ENCODE peak calls at places on chromosomes 11 and 22, in four cellular contexts. R is HepG2, F is HCT116, X is K562. U is an unnamed sample.
A peak's percentile ranks its signal among the peaks of the same experiment; 100 is the strongest.

GRCh38 chr11:15006139-15006759 is 34.1 kb upstream of the CALCA start:
- DNase-seq in X (peak; percentile 59), F (peak; percentile 47), R (peak; percentile 46), U (peak; percentile 3)

GRCh38 chr11:70048279-70049024 is 29.7 kb upstream of the ANO1 start:
- DNase-seq in R (no peak), F (peak; percentile 55), X (peak; percentile 19), U (peak; percentile 67)

GRCh38 chr11:31968774-31969433 is 122.0 kb upstream of the RCN1 start:
- DNase-seq in X (no peak), F (no peak), R (no peak), U (peak; percentile 62)

GRCh38 chr11:76236092-76237026 is 30.1 kb upstream of the WNT11 start:
- DNase-seq in F (peak; percentile 16), R (no peak), X (peak; percentile 79), U (peak; percentile 84)

GRCh38 chr11:10413268-10413667 is 41.8 kb upstream of the AMPD3 start:
- DNase-seq in X (peak; percentile 61), F (peak; percentile 28), R (peak; percentile 28), U (no peak)

GRCh38 chr22:48708558-48709245 is 1119.0 kb downstream of the BRD1 start:
- DNase-seq in R (no peak), F (no peak), X (no peak), U (no peak)

GRCh38 chr22:20268350-20269012 is 363 bp upstream of the RTN4R start:
- DNase-seq in X (peak; percentile 94), F (peak; percentile 8), R (peak; percentile 8), U (peak; percentile 90)

GRCh38 chr11:119645018-119645417 is 84.0 kb downstream of the NECTIN1 start:
- DNase-seq in F (no peak), R (no peak), X (no peak), U (no peak)

GRCh38 chr22:44063462-44064371 is 39.6 kb downstream of the PARVB start:
- DNase-seq in X (no peak), R (no peak), F (no peak), U (no peak)

GRCh38 chr11:83836883-83837654 is 550.9 kb upstream of the CCDC90B start:
- DNase-seq in R (peak; percentile 65), F (peak; percentile 24), X (peak; percentile 54), U (peak; percentile 69)

GRCh38 chr11:35332524-35332923 is 86.8 kb downstream of the SLC1A2 start:
- DNase-seq in R (no peak), F (no peak), X (no peak), U (no peak)

GRCh38 chr11:59692915-59693314 is 20.7 kb downstream of the OR10V1 start:
- DNase-seq in R (no peak), X (no peak), F (no peak), U (no peak)

GRCh38 chr11:17703951-17704350 is 15.4 kb upstream of the MYOD1 start:
- DNase-seq in X (peak; percentile 52), F (peak; percentile 69), R (no peak), U (no peak)

GRCh38 chr11:68840661-68841653 is 759 bp downstream of the CPT1A start:
- DNase-seq in R (no peak), F (no peak), X (peak; percentile 54), U (peak; percentile 79)

GRCh38 chr11:25734592-25735211 is 597.2 kb upstream of the ANO3 start:
- DNase-seq in R (peak; percentile 8), F (no peak), X (no peak), U (peak; percentile 12)

GRCh38 chr22:42280836-42281235 is 10.4 kb upstream of the TCF20 start:
- DNase-seq in R (no peak), X (no peak), F (no peak), U (no peak)

GRCh38 chr11:66543263-66544107 is 2.4 kb downstream of the ZDHHC24 start:
- DNase-seq in X (no peak), R (no peak), F (no peak), U (peak; percentile 82)

GRCh38 chr22:49784987-49785614 is 42.6 kb downstream of the BRD1 start:
- DNase-seq in X (no peak), R (no peak), F (no peak), U (no peak)

GRCh38 chr22:25900880-25901279 is 158.9 kb downstream of the MYO18B start:
- DNase-seq in F (no peak), R (no peak), X (peak; percentile 14), U (no peak)

GRCh38 chr11:2711161-2711560 is 11.4 kb upstream of the KCNQ1OT1 start:
- DNase-seq in X (no peak), R (no peak), F (no peak), U (no peak)

GRCh38 chr11:63552921-63553320 is 10.3 kb downstream of the PLAAT2 start:
- DNase-seq in X (no peak), F (no peak), R (no peak), U (no peak)

GRCh38 chr11:130980463-130980862 is 64.2 kb upstream of the SNX19 start:
- DNase-seq in F (no peak), X (no peak), R (no peak), U (no peak)

GRCh38 chr11:122668562-122669090 is 13.1 kb downstream of the UBASH3B start:
- DNase-seq in X (no peak), R (no peak), F (peak; percentile 34), U (no peak)

GRCh38 chr11:68743539-68743938 is 7.8 kb downstream of the TESMIN start:
- DNase-seq in F (no peak), R (no peak), X (no peak), U (no peak)

GRCh38 chr11:117612111-117612510 is 184.9 kb downstream of the DSCAML1 start:
- DNase-seq in X (no peak), F (no peak), R (no peak), U (no peak)

GRCh38 chr22:24994070-24994763 is 41.7 kb downstream of the KIAA1671 start:
- DNase-seq in R (no peak), F (peak; percentile 73), X (no peak), U (no peak)

GRCh38 chr11:42234381-42235035 is 775.1 kb upstream of the LRRC4C start:
- DNase-seq in F (no peak), R (no peak), X (no peak), U (no peak)

GRCh38 chr11:126647735-126648134 is 292.2 kb downstream of the ST3GAL4 start:
- DNase-seq in R (no peak), X (no peak), F (peak; percentile 2), U (no peak)

GRCh38 chr11:70944636-70945035 is 307.7 kb downstream of the SHANK2 start:
- DNase-seq in R (no peak), X (no peak), F (no peak), U (no peak)

GRCh38 chr11:3796796-3797328 is 492 bp downstream of the NUP98 start:
- DNase-seq in X (no peak), R (peak; percentile 27), F (no peak), U (no peak)
- TF ChIP-seq ELF1 in X (no peak), R (no peak), F (no peak), U (no peak)

DNA sequence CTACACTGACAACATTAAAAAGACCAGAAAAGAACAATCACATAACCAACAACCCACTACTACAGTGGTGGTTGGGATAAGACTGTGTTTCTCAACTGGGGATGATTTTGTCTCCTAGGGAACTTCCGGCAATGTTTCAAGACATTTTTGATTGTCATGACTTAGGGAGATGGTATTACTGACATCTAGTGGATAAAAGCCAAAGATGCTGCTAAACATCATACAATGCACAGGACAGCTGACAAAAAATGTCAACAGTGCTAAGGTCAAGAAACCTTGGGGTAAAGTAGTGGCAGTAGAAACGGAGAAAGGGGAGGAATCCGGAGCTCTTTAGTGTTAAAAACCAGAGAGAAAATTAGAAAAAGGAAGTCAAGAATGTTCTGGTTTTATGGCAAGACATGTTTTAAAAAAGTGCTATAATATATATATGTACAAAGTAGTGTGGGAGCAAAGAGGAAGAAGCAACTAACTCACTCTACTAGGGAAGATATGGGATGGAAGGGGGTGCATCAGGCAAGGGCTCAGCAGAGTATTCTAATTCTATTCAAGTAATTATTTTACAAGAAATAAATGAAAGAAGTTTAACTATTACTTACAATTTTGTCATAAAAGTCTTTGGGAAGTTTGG is 37.2 kb downstream of the CKAP5 start:
- DNase-seq in R (peak; percentile 25), X (peak; percentile 35), F (peak; percentile 13), U (peak; percentile 10)
- TF ChIP-seq ELF1 in R (no peak), X (no peak), F (no peak), U (no peak)

GRCh38 chr22:36351921-36352774 is 35.6 kb downstream of the MYH9 start:
- DNase-seq in R (peak; percentile 91), X (no peak), F (no peak), U (no peak)
- TF ChIP-seq ELF1 in R (peak; percentile 48), X (no peak), F (no peak), U (no peak)

GRCh38 chr22:17085277-17086091 is 684 bp downstream of the IL17RA start:
- DNase-seq in F (no peak), X (peak; percentile 28), R (no peak), U (no peak)
- TF ChIP-seq ELF1 in F (no peak), X (no peak), R (no peak), U (no peak)

DNA sequence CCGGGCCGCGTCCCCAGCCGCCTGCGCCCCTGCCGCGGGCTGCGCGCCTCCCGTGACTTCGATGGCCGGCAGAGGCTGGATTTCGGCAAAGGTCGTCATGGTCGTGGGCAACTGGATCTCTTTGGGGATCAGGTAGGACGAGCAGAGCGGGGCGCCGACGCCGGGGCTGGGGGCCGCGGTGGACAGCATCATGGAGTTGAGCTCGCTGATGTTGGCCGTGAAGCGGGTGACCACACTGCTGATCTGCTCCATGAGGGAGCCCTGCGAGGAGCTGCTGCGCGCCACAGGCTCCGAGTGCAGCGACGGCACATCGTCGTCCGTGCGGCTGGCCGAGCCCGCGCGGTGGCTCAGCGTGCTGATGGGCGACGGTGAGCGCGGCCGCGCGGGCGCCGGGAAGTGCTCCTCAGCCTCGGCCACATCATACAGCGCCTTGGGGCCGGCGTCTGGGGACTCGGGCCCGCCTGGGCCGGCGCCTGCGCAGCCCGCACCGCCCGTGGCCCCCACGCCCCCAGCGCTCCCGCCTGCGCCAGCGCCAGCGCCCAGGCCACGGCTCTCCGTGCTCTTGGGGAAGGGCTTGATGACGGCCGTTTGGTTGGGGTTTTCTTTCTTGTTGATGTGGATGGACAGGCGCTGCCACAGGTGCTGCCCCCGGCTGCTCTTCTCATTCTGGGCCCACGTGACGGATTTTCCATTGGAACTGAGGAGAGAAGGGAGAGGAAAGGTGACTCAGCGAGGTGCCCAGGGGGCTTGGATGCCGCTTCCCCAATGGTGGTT is 171.5 kb upstream of the CTSC start:
- DNase-seq in F (no peak), R (no peak), X (peak; percentile 16), U (peak; percentile 36)
- TF ChIP-seq ELF1 in F (no peak), R (no peak), X (no peak), U (no peak)

GRCh38 chr22:31142285-31142684 is 2.0 kb upstream of the PLA2G3 start:
- DNase-seq in F (no peak), X (no peak), R (no peak), U (no peak)
- TF ChIP-seq ELF1 in F (no peak), X (no peak), R (no peak), U (no peak)

U was measured in SK-N-SH.